ENCODE peak calls at places on chromosome 1, in nine cellular contexts. E, F, M, D, A, T, R, K and B are unnamed samples.

GRCh38 chr1:93345633-93346471 is at the start of gene DR1:
- DNase-seq in R (peak; percentile 86), D (peak; percentile 89), A (peak; percentile 86), F (peak; percentile 85), T (peak; percentile 98), M (peak; percentile 88), E (peak; percentile 70), K (peak; percentile 66), B (peak; percentile 74)

GRCh38 chr1:53754484-53755312 is 15.7 kb upstream of the GLIS1 start:
- DNase-seq in F (peak; percentile 43), E (peak; percentile 63), D (no peak), A (peak; percentile 21), R (no peak), M (peak; percentile 38), T (no peak), K (no peak), B (no peak)

GRCh38 chr1:109826446-109826845 is 62.7 kb upstream of the EPS8L3 start:
- DNase-seq in R (no peak), F (no peak), D (no peak), A (no peak), T (no peak), M (no peak), K (no peak), E (no peak), B (no peak)

GRCh38 chr1:225654277-225654597 is 1.3 kb upstream of the ENAH start:
- DNase-seq in M (no peak), A (no peak), R (no peak), T (no peak), E (no peak), D (no peak), F (no peak), K (no peak), B (no peak)

GRCh38 chr1:227899820-227900449 is 47.8 kb downstream of the WNT9A start:
- DNase-seq in A (no peak), E (no peak), R (no peak), M (peak; percentile 4), D (no peak), F (no peak), K (no peak), T (peak; percentile 72), B (no peak)

GRCh38 chr1:58249371-58249728 is 297.2 kb downstream of the OMA1 start:
- DNase-seq in F (peak; percentile 40), D (no peak), R (no peak), K (no peak), E (no peak), T (no peak), M (no peak), A (no peak), B (no peak)

GRCh38 chr1:112337028-112337531 is 58.9 kb upstream of the CTTNBP2NL start:
- DNase-seq in M (peak; percentile 42), R (no peak), F (peak; percentile 6), T (no peak), A (peak; percentile 48), K (no peak), E (no peak), D (no peak), B (peak; percentile 45)

GRCh38 chr1:202276920-202277319 is 64.8 kb downstream of the UBE2T start:
- DNase-seq in A (no peak), D (no peak), R (no peak), T (no peak), E (no peak), F (peak; percentile 51), K (no peak), M (no peak), B (no peak)

GRCh38 chr1:208159542-208160258 is 84.5 kb downstream of the PLXNA2 start:
- DNase-seq in F (no peak), A (no peak), M (peak; percentile 73), T (no peak), R (no peak), D (no peak), K (peak; percentile 62), E (no peak), B (no peak)

GRCh38 chr1:39657923-39658485 is 13.9 kb downstream of the NT5C1A start:
- DNase-seq in R (no peak), E (peak; percentile 98), F (peak; percentile 54), D (peak; percentile 19), M (peak; percentile 81), T (peak; percentile 93), K (no peak), A (peak; percentile 65), B (peak; percentile 81)

GRCh38 chr1:115829023-115829674 is 11.8 kb downstream of the NHLH2 start:
- DNase-seq in M (peak; percentile 42), E (no peak), A (no peak), T (no peak), R (no peak), F (no peak), D (no peak), K (no peak), B (peak; percentile 73)

GRCh38 chr1:68230901-68231626 is 1.3 kb downstream of the WLS start:
- DNase-seq in R (no peak), A (no peak), F (peak; percentile 51), D (no peak), E (no peak), M (peak; percentile 8), T (no peak), K (no peak), B (peak; percentile 40)

GRCh38 chr1:110638062-110638461 is 31.9 kb upstream of the KCNA2 start:
- DNase-seq in T (no peak), K (no peak), A (no peak), M (no peak), R (no peak), D (no peak), E (no peak), F (no peak), B (no peak)